ENCODE peak calls at places on chromosomes 13 and 19, in nine cellular contexts. G is BJ; O is putamen; D is AG09319; F is choroid plexus epithelial cell; V is effector CD4-positive, alpha-beta T cell; Z is effector CD8-positive, alpha-beta T cell; K is hepatocyte; N is activated T-cell treated with anti-CD3 and anti-CD28 coated beads, Interleukin-2, amount 50 U/mL, for 48 hours. A is an unnamed sample.
A peak's percentile ranks its signal among the peaks of the same experiment; 100 is the strongest.

GRCh38 chr19:22335716-22336115 is 49.5 kb downstream of the ZNF729 start:
- DNase-seq in V (no peak), K (no peak), F (no peak), D (no peak), O (no peak), G (no peak), N (no peak), Z (no peak), A (no peak)

GRCh38 chr13:30382836-30383525 is 39.3 kb upstream of the UBE2L5 start:
- DNase-seq in Z (no peak), D (no peak), G (no peak), O (no peak), N (no peak), V (no peak), F (no peak), K (no peak), A (no peak)

GRCh38 chr13:70016116-70016515 is 91.5 kb upstream of the ATXN8OS start:
- DNase-seq in V (no peak), Z (no peak), G (no peak), N (no peak), F (no peak), K (no peak), O (no peak), D (no peak), A (no peak)

GRCh38 chr13:94711561-94712286 is 621 bp downstream of the SOX21 start:
- DNase-seq in D (no peak), O (no peak), K (peak; percentile 46), V (no peak), G (no peak), F (peak; percentile 32), Z (no peak), N (peak; percentile 60), A (no peak)

GRCh38 chr19:558770-559439 is 13.5 kb upstream of the BSG start:
- DNase-seq in G (no peak), D (no peak), O (no peak), V (no peak), K (no peak), N (no peak), F (peak; percentile 60), Z (no peak), A (peak; percentile 49)

GRCh38 chr19:3028305-3029069 is 593 bp downstream of the TLE2 start:
- DNase-seq in K (peak; percentile 65), F (no peak), V (no peak), G (no peak), D (no peak), O (no peak), N (no peak), Z (peak; percentile 18), A (no peak)

GRCh38 chr19:13053761-13054604 is 48.7 kb downstream of the LYL1 start:
- DNase-seq in D (peak; percentile 88), K (peak; percentile 85), F (peak; percentile 87), O (no peak), G (peak; percentile 86), Z (no peak), N (no peak), V (no peak), A (no peak)

GRCh38 chr19:17328517-17329060 is 6.1 kb downstream of the ANO8 start:
- DNase-seq in Z (peak; percentile 17), N (no peak), K (peak; percentile 39), V (peak; percentile 34), F (no peak), O (no peak), D (no peak), G (no peak), A (no peak)

GRCh38 chr19:50152578-50152977 is 10.5 kb downstream of the IZUMO2 start:
- DNase-seq in O (no peak), N (no peak), Z (no peak), K (no peak), F (no peak), V (no peak), D (no peak), G (no peak), A (no peak)

GRCh38 chr13:111947026-111947810 is 119.7 kb upstream of the SOX1 start:
- DNase-seq in D (no peak), F (no peak), Z (no peak), O (no peak), N (no peak), V (no peak), K (no peak), G (no peak), A (no peak)

GRCh38 chr13:82713681-82714405 is 1168.4 kb downstream of the SLITRK1 start:
- DNase-seq in N (no peak), Z (no peak), V (no peak), D (no peak), O (no peak), G (peak; percentile 66), K (no peak), F (peak; percentile 23), A (no peak)

GRCh38 chr13:30421093-30422055 is 919 bp upstream of the UBE2L5 start:
- DNase-seq in D (peak; percentile 72), V (peak; percentile 24), N (peak; percentile 53), Z (peak; percentile 14), K (peak; percentile 88), O (peak; percentile 64), F (peak; percentile 78), G (no peak), A (peak; percentile 72)

GRCh38 chr19:13935765-13936486 is 2.3 kb downstream of the PODNL1 start:
- DNase-seq in F (no peak), K (peak; percentile 12), V (no peak), O (no peak), G (no peak), N (no peak), D (no peak), Z (no peak), A (no peak)

GRCh38 chr19:55248166-55248675 is 10.6 kb downstream of the PPP6R1 start:
- DNase-seq in Z (no peak), N (no peak), V (no peak), O (no peak), G (no peak), F (no peak), K (no peak), D (no peak), A (no peak)

GRCh38 chr19:10334340-10335148 is 1.2 kb upstream of the RAVER1 start:
- DNase-seq in K (peak; percentile 96), F (peak; percentile 97), N (peak; percentile 82), Z (peak; percentile 19), G (peak; percentile 81), O (peak; percentile 74), D (peak; percentile 85), V (no peak), A (peak; percentile 52)